ENCODE peak calls at places on chromosomes 13 and 19, in seven cellular contexts. One of them, this sample, is unnamed.

GRCh38 chr19:6270822-6271221 is 9.0 kb downstream of the MLLT1 start:
- DNase-seq in stromal cell of bone marrow: no peak
- DNase-seq in NCI-H2029: no peak
- DNase-seq in stimulated activated naive CD8-positive, alpha-beta T cell treated with anti-CD3 and anti-CD28 coated beads, Interleukin-15, Interleukin-2, amounts not matched to agents 100 U/mL and 50 U/mL, for 24 hours: no peak
- DNase-seq in T follicular helper cell: no peak
- DNase-seq in GM13976: no peak
- DNase-seq in lower lobe of right lung: no peak
- DNase-seq in this sample: no peak

GRCh38 chr13:109869312-109870237 is 83.2 kb upstream of the IRS2 start:
- DNase-seq in stromal cell of bone marrow: peak
- DNase-seq in NCI-H2029: peak
- DNase-seq in lower lobe of right lung: peak
- DNase-seq in GM13976: no peak
- DNase-seq in stimulated activated naive CD8-positive, alpha-beta T cell treated with anti-CD3 and anti-CD28 coated beads, Interleukin-15, Interleukin-2, amounts not matched to agents 100 U/mL and 50 U/mL, for 24 hours: peak
- DNase-seq in T follicular helper cell: no peak
- DNase-seq in this sample: peak

GRCh38 chr19:35212241-35212640 is 16.3 kb downstream of the FAM187B start:
- DNase-seq in GM13976: no peak
- DNase-seq in stimulated activated naive CD8-positive, alpha-beta T cell treated with anti-CD3 and anti-CD28 coated beads, Interleukin-15, Interleukin-2, amounts not matched to agents 100 U/mL and 50 U/mL, for 24 hours: no peak
- DNase-seq in lower lobe of right lung: no peak
- DNase-seq in NCI-H2029: no peak
- DNase-seq in T follicular helper cell: no peak
- DNase-seq in stromal cell of bone marrow: no peak
- DNase-seq in this sample: no peak

GRCh38 chr13:67052550-67053237 is 177.4 kb downstream of the PCDH9 start:
- DNase-seq in lower lobe of right lung: no peak
- DNase-seq in T follicular helper cell: no peak
- DNase-seq in stromal cell of bone marrow: no peak
- DNase-seq in NCI-H2029: no peak
- DNase-seq in stimulated activated naive CD8-positive, alpha-beta T cell treated with anti-CD3 and anti-CD28 coated beads, Interleukin-15, Interleukin-2, amounts not matched to agents 100 U/mL and 50 U/mL, for 24 hours: no peak
- DNase-seq in GM13976: no peak
- DNase-seq in this sample: no peak

GRCh38 chr13:73179906-73180305 is 121.1 kb downstream of the KLF5 start:
- DNase-seq in lower lobe of right lung: no peak
- DNase-seq in GM13976: no peak
- DNase-seq in T follicular helper cell: no peak
- DNase-seq in stromal cell of bone marrow: no peak
- DNase-seq in stimulated activated naive CD8-positive, alpha-beta T cell treated with anti-CD3 and anti-CD28 coated beads, Interleukin-15, Interleukin-2, amounts not matched to agents 100 U/mL and 50 U/mL, for 24 hours: no peak
- DNase-seq in NCI-H2029: no peak
- DNase-seq in this sample: no peak

GRCh38 chr13:50529154-50529882 is 314.2 kb downstream of the DLEU7 start:
- DNase-seq in stromal cell of bone marrow: peak
- DNase-seq in lower lobe of right lung: peak
- DNase-seq in NCI-H2029: no peak
- DNase-seq in T follicular helper cell: no peak
- DNase-seq in GM13976: no peak
- DNase-seq in stimulated activated naive CD8-positive, alpha-beta T cell treated with anti-CD3 and anti-CD28 coated beads, Interleukin-15, Interleukin-2, amounts not matched to agents 100 U/mL and 50 U/mL, for 24 hours: no peak
- DNase-seq in this sample: peak

GRCh38 chr19:39834287-39834841 is 402 bp upstream of the DYRK1B start:
- DNase-seq in T follicular helper cell: no peak
- DNase-seq in lower lobe of right lung: no peak
- DNase-seq in NCI-H2029: no peak
- DNase-seq in stimulated activated naive CD8-positive, alpha-beta T cell treated with anti-CD3 and anti-CD28 coated beads, Interleukin-15, Interleukin-2, amounts not matched to agents 100 U/mL and 50 U/mL, for 24 hours: no peak
- DNase-seq in GM13976: no peak
- DNase-seq in stromal cell of bone marrow: no peak
- DNase-seq in this sample: no peak

GRCh38 chr13:99967498-99967883 is 4.1 kb downstream of the ZIC5 start:
- DNase-seq in GM13976: no peak
- DNase-seq in T follicular helper cell: no peak
- DNase-seq in stimulated activated naive CD8-positive, alpha-beta T cell treated with anti-CD3 and anti-CD28 coated beads, Interleukin-15, Interleukin-2, amounts not matched to agents 100 U/mL and 50 U/mL, for 24 hours: no peak
- DNase-seq in NCI-H2029: no peak
- DNase-seq in stromal cell of bone marrow: no peak
- DNase-seq in lower lobe of right lung: no peak
- DNase-seq in this sample: no peak

GRCh38 chr19:31100945-31101344 is 248.3 kb downstream of the TSHZ3 start:
- DNase-seq in T follicular helper cell: no peak
- DNase-seq in stimulated activated naive CD8-positive, alpha-beta T cell treated with anti-CD3 and anti-CD28 coated beads, Interleukin-15, Interleukin-2, amounts not matched to agents 100 U/mL and 50 U/mL, for 24 hours: no peak
- DNase-seq in NCI-H2029: no peak
- DNase-seq in lower lobe of right lung: no peak
- DNase-seq in GM13976: no peak
- DNase-seq in stromal cell of bone marrow: no peak
- DNase-seq in this sample: no peak

GRCh38 chr13:75830842-75831241 is 194.7 kb downstream of the LMO7 start:
- DNase-seq in lower lobe of right lung: no peak
- DNase-seq in stromal cell of bone marrow: peak
- DNase-seq in stimulated activated naive CD8-positive, alpha-beta T cell treated with anti-CD3 and anti-CD28 coated beads, Interleukin-15, Interleukin-2, amounts not matched to agents 100 U/mL and 50 U/mL, for 24 hours: no peak
- DNase-seq in NCI-H2029: no peak
- DNase-seq in T follicular helper cell: no peak
- DNase-seq in GM13976: no peak
- DNase-seq in this sample: no peak

GRCh38 chr13:30907167-30907761 is 1.2 kb downstream of the MEDAG start:
- DNase-seq in lower lobe of right lung: peak
- DNase-seq in GM13976: no peak
- DNase-seq in NCI-H2029: no peak
- DNase-seq in T follicular helper cell: no peak
- DNase-seq in stimulated activated naive CD8-positive, alpha-beta T cell treated with anti-CD3 and anti-CD28 coated beads, Interleukin-15, Interleukin-2, amounts not matched to agents 100 U/mL and 50 U/mL, for 24 hours: no peak
- DNase-seq in stromal cell of bone marrow: no peak
- DNase-seq in this sample: no peak

GRCh38 chr13:109126973-109127615 is 497.7 kb downstream of the MYO16 start:
- DNase-seq in lower lobe of right lung: no peak
- DNase-seq in stimulated activated naive CD8-positive, alpha-beta T cell treated with anti-CD3 and anti-CD28 coated beads, Interleukin-15, Interleukin-2, amounts not matched to agents 100 U/mL and 50 U/mL, for 24 hours: no peak
- DNase-seq in stromal cell of bone marrow: no peak
- DNase-seq in T follicular helper cell: no peak
- DNase-seq in NCI-H2029: no peak
- DNase-seq in GM13976: no peak
- DNase-seq in this sample: no peak

GRCh38 chr13:110499621-110500281 is 61.8 kb downstream of the RAB20 start:
- DNase-seq in stimulated activated naive CD8-positive, alpha-beta T cell treated with anti-CD3 and anti-CD28 coated beads, Interleukin-15, Interleukin-2, amounts not matched to agents 100 U/mL and 50 U/mL, for 24 hours: no peak
- DNase-seq in NCI-H2029: peak
- DNase-seq in stromal cell of bone marrow: peak
- DNase-seq in GM13976: no peak
- DNase-seq in T follicular helper cell: no peak
- DNase-seq in lower lobe of right lung: no peak
- DNase-seq in this sample: no peak

GRCh38 chr13:33279898-33280549 is 5.5 kb downstream of the STARD13 start:
- DNase-seq in stimulated activated naive CD8-positive, alpha-beta T cell treated with anti-CD3 and anti-CD28 coated beads, Interleukin-15, Interleukin-2, amounts not matched to agents 100 U/mL and 50 U/mL, for 24 hours: no peak
- DNase-seq in T follicular helper cell: no peak
- DNase-seq in GM13976: no peak
- DNase-seq in NCI-H2029: no peak
- DNase-seq in stromal cell of bone marrow: peak
- DNase-seq in lower lobe of right lung: no peak
- DNase-seq in this sample: no peak

GRCh38 chr13:25249001-25249543 is 38.2 kb downstream of the MTMR6 start:
- DNase-seq in stimulated activated naive CD8-positive, alpha-beta T cell treated with anti-CD3 and anti-CD28 coated beads, Interleukin-15, Interleukin-2, amounts not matched to agents 100 U/mL and 50 U/mL, for 24 hours: no peak
- DNase-seq in GM13976: peak
- DNase-seq in lower lobe of right lung: no peak
- DNase-seq in stromal cell of bone marrow: peak
- DNase-seq in NCI-H2029: no peak
- DNase-seq in T follicular helper cell: no peak
- DNase-seq in this sample: no peak

GRCh38 chr13:47409778-47410177 is 512.9 kb upstream of the HTR2A start:
- DNase-seq in stimulated activated naive CD8-positive, alpha-beta T cell treated with anti-CD3 and anti-CD28 coated beads, Interleukin-15, Interleukin-2, amounts not matched to agents 100 U/mL and 50 U/mL, for 24 hours: no peak
- DNase-seq in T follicular helper cell: no peak
- DNase-seq in NCI-H2029: no peak
- DNase-seq in stromal cell of bone marrow: no peak
- DNase-seq in lower lobe of right lung: no peak
- DNase-seq in GM13976: no peak
- DNase-seq in this sample: no peak

GRCh38 chr13:49995535-49996165 is 1.2 kb upstream of the TRIM13 start:
- DNase-seq in stromal cell of bone marrow: no peak
- DNase-seq in lower lobe of right lung: no peak
- DNase-seq in NCI-H2029: no peak
- DNase-seq in GM13976: no peak
- DNase-seq in T follicular helper cell: no peak
- DNase-seq in stimulated activated naive CD8-positive, alpha-beta T cell treated with anti-CD3 and anti-CD28 coated beads, Interleukin-15, Interleukin-2, amounts not matched to agents 100 U/mL and 50 U/mL, for 24 hours: no peak
- DNase-seq in this sample: no peak

GRCh38 chr13:57114945-57115344 is 25.8 kb upstream of the PRR20A start:
- DNase-seq in NCI-H2029: no peak
- DNase-seq in stromal cell of bone marrow: no peak
- DNase-seq in T follicular helper cell: no peak
- DNase-seq in lower lobe of right lung: no peak
- DNase-seq in stimulated activated naive CD8-positive, alpha-beta T cell treated with anti-CD3 and anti-CD28 coated beads, Interleukin-15, Interleukin-2, amounts not matched to agents 100 U/mL and 50 U/mL, for 24 hours: no peak
- DNase-seq in GM13976: no peak
- DNase-seq in this sample: no peak